ENCODE peak calls at places on chromosomes 6 and 20, in four cellular contexts. H, P, D and V are unnamed samples.

GRCh38 chr6:38307730-38308129 is 332.0 kb downstream of the BTBD9 start:
- DNase-seq in H (no peak), P (no peak), D (no peak), V (peak)

GRCh38 chr20:56439784-56440291 is 27.8 kb downstream of the CASS4 start:
- DNase-seq in H (no peak), P (no peak), D (no peak), V (peak)

GRCh38 chr6:134340574-134340973 is 22.7 kb upstream of the SGK1 start:
- DNase-seq in H (no peak), P (no peak), D (no peak), V (peak)

GRCh38 chr20:32752458-32753250 is 9.4 kb upstream of the COMMD7 start:
- DNase-seq in H (no peak), P (peak), D (no peak), V (no peak)

GRCh38 chr20:14418441-14418840 is 81.0 kb upstream of the FLRT3 start:
- DNase-seq in H (peak), P (no peak), D (no peak), V (no peak)

GRCh38 chr20:5933802-5934436 is 16.4 kb downstream of the TRMT6 start:
- DNase-seq in H (peak), P (peak), D (peak), V (peak)

GRCh38 chr20:46060975-46061374 is 28.8 kb downstream of the NCOA5 start:
- DNase-seq in H (no peak), P (no peak), D (no peak), V (no peak)

GRCh38 chr6:68658338-68658737 is 23.3 kb downstream of the ADGRB3 start:
- DNase-seq in H (no peak), P (no peak), D (no peak), V (no peak)

GRCh38 chr6:3510178-3510577 is 53.3 kb upstream of the SLC22A23 start:
- DNase-seq in H (no peak), P (no peak), D (no peak), V (no peak)

GRCh38 chr20:61965606-61966491 is 99.8 kb downstream of the TAF4 start:
- DNase-seq in H (peak), P (no peak), D (no peak), V (no peak)

GRCh38 chr6:144006731-144007454 is 1.2 kb downstream of the PLAGL1 start:
- DNase-seq in H (peak), P (peak), D (no peak), V (no peak)

GRCh38 chr20:49245921-49246740 is 26.9 kb downstream of the DDX27 start:
- DNase-seq in H (peak), P (peak), D (peak), V (peak)
- TF ChIP-seq CTCF in H (peak), P (peak), D (peak), V (peak)

DNA sequence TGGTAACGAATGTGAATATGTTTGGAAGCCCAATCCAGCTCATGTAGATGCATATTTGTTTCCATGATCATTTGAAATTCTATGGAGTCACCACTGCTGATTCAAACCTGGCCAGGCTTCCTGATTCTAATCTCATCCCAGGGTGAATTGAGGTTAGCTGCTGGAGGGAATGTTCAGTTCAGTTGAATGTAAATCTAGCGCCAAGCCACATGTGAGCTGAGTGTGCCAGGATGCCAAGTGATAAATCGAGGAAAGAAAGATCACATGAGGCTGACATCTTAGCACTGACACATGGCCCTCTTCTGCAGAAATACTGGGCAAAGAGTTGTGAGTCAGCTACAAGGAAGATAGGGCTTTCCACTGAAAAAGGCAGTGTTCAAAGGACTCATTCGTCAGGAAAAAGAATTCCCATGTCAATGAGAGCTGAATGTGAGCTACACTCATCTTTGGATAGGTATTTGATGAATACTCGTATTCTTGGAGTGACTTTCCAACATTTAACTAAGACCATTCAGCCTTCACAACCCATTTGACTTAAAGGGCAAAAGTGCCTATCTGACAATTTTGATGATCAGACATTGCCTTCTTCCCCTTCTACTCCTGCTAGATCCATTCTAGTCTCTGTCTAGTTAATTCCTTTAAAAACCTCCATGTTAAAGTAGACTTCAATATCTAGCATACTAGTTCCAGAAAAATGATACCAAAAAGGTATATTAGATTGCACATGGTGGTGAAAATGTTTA is 172.1 kb downstream of the MTFR2 start:
- DNase-seq in H (no peak), P (no peak), D (peak), V (no peak)
- TF ChIP-seq REST in H (no peak), P (no peak), D (no peak), V (no peak)

GRCh38 chr20:31440012-31440659 is at the start of gene DEFB123:
- DNase-seq in H (peak), P (peak), D (no peak), V (no peak)
- TF ChIP-seq CTCF in H (peak), P (peak), D (peak), V (no peak)

DNA sequence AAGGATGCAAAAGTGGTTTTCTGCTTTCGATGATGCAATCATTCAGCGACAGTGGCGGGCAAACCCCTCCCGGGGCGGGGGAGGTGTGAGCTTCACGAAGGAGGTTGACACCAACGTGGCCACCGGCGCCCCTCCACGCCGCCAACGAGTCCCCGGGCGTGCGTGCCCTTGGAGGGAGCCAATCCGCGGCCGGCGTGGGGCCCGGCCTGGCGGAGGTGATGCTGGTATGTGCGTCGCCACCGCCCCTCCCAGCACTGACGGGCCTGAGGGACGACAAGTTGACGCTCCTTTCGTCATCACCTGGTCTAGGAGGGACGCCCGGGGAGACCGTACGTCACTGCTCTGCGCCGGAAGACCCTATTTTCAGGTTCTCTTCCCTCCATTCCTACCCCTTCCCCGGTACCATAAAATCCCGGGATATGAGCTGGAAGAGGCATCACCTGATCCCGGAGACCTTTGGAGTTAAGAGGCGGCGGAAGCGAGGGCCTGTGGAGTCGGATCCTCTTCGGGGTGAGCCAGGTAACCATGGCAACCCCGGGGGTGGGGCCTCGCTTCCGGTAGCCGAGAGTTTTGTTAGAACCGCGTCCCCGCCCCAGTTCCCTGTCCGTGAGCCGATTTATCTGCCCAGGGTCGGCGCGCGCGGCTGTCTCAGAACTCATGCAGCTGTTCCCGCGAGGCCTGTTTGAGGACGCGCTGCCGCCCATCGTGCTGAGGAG is at the start of gene DXO:
- DNase-seq in H (peak), P (peak), D (peak), V (peak)
- TF ChIP-seq REST in H (no peak), P (peak), D (no peak), V (no peak)

GRCh38 chr20:47854687-47855212 is 69.5 kb upstream of the SULF2 start:
- DNase-seq in H (peak), P (peak), D (peak), V (peak)
- TF ChIP-seq CTCF in H (peak), P (peak), D (peak), V (peak)

GRCh38 chr6:92473056-92473455 is 946.3 kb downstream of the EPHA7 start:
- DNase-seq in H (no peak), P (no peak), D (no peak), V (no peak)
- TF ChIP-seq REST in H (no peak), P (no peak), D (no peak), V (no peak)

GRCh38 chr6:6315660-6316059 is 4.8 kb downstream of the F13A1 start:
- DNase-seq in H (peak), P (peak), D (peak), V (peak)
- TF ChIP-seq CTCF in H (peak), P (peak), D (peak), V (peak)

GRCh38 chr6:79797912-79798311 is 149.4 kb downstream of the ELOVL4 start:
- DNase-seq in H (no peak), P (no peak), D (no peak), V (no peak)

GRCh38 chr6:79796197-79796596 is 151.2 kb downstream of the ELOVL4 start:
- DNase-seq in H (no peak), P (peak), D (no peak), V (no peak)

GRCh38 chr6:79798841-79799240 is 148.5 kb downstream of the ELOVL4 start:
- DNase-seq in H (no peak), P (no peak), D (no peak), V (no peak)

GRCh38 chr6:79801362-79801761 is 146.0 kb downstream of the ELOVL4 start:
- DNase-seq in H (no peak), P (no peak), D (no peak), V (peak)

GRCh38 chr6:79797105-79797504 is 150.2 kb downstream of the ELOVL4 start:
- DNase-seq in H (no peak), P (no peak), D (no peak), V (no peak)
- TF ChIP-seq REST in H (no peak), P (no peak), D (no peak), V (no peak)

DNA sequence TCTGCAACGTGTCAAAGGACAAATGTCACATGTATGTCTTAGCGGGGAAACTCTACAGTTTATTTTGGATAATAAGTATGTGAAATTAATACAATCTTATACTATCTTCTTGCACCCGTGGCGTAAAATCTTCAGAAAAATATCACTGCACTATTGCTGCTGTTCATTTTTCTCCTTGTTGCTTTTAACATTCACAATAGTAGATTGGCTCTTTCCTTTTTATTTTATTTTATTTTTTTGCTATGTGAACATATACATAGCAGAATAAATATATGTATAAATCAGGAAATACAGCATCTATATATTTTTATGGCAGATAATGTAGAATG is 15.4 kb downstream of the GPR31 start:
- DNase-seq in H (no peak), P (no peak), D (no peak), V (no peak)
- TF ChIP-seq CTCF in H (no peak), P (no peak), D (no peak), V (no peak)

GRCh38 chr6:12481292-12481691 is 191.1 kb downstream of the EDN1 start:
- DNase-seq in H (no peak), P (no peak), D (no peak), V (no peak)
- TF ChIP-seq REST in H (no peak), P (no peak), D (no peak), V (no peak)